ENCODE peak calls at places on chromosomes 1 and 21, in eight cellular contexts. One of them, this sample, is unnamed.

GRCh38 chr1:77538956-77539509 is 143.4 kb downstream of the ZZZ3 start:
- DNase-seq in left lung: peak
- DNase-seq in neuronal stem cell: no peak
- DNase-seq in mesenchymal stem cell: peak
- DNase-seq in lung: no peak
- DNase-seq in right cardiac atrium: no peak
- DNase-seq in fibroblast of lung: peak
- DNase-seq in hepatocyte: peak
- DNase-seq in this sample: no peak

GRCh38 chr1:183913556-183913955 is 108.6 kb downstream of the RGL1 start:
- DNase-seq in left lung: no peak
- DNase-seq in neuronal stem cell: no peak
- DNase-seq in mesenchymal stem cell: no peak
- DNase-seq in lung: no peak
- DNase-seq in right cardiac atrium: no peak
- DNase-seq in fibroblast of lung: no peak
- DNase-seq in hepatocyte: no peak
- DNase-seq in this sample: no peak

GRCh38 chr1:21736876-21737275 is 46.1 kb downstream of the USP48 start:
- DNase-seq in left lung: no peak
- DNase-seq in neuronal stem cell: no peak
- DNase-seq in mesenchymal stem cell: no peak
- DNase-seq in lung: no peak
- DNase-seq in right cardiac atrium: no peak
- DNase-seq in fibroblast of lung: no peak
- DNase-seq in hepatocyte: no peak
- DNase-seq in this sample: no peak

GRCh38 chr1:171792656-171793055 is 11.2 kb downstream of the METTL13 start:
- DNase-seq in left lung: no peak
- DNase-seq in neuronal stem cell: no peak
- DNase-seq in mesenchymal stem cell: no peak
- DNase-seq in lung: no peak
- DNase-seq in right cardiac atrium: no peak
- DNase-seq in fibroblast of lung: no peak
- DNase-seq in hepatocyte: no peak
- DNase-seq in this sample: no peak

GRCh38 chr1:234186037-234186688 is 187.1 kb upstream of the COA6 start:
- DNase-seq in left lung: no peak
- DNase-seq in neuronal stem cell: no peak
- DNase-seq in mesenchymal stem cell: no peak
- DNase-seq in lung: no peak
- DNase-seq in right cardiac atrium: no peak
- DNase-seq in fibroblast of lung: peak
- DNase-seq in hepatocyte: peak
- DNase-seq in this sample: no peak

GRCh38 chr1:187985145-187985896 is 1156.6 kb downstream of the PLA2G4A start:
- DNase-seq in left lung: no peak
- DNase-seq in neuronal stem cell: no peak
- DNase-seq in mesenchymal stem cell: peak
- DNase-seq in lung: no peak
- DNase-seq in right cardiac atrium: no peak
- DNase-seq in fibroblast of lung: no peak
- DNase-seq in hepatocyte: no peak
- DNase-seq in this sample: no peak

GRCh38 chr1:117828206-117828605 is 101.2 kb downstream of the GDAP2 start:
- DNase-seq in left lung: no peak
- DNase-seq in neuronal stem cell: no peak
- DNase-seq in mesenchymal stem cell: peak
- DNase-seq in lung: no peak
- DNase-seq in right cardiac atrium: peak
- DNase-seq in fibroblast of lung: peak
- DNase-seq in hepatocyte: peak
- DNase-seq in this sample: no peak

GRCh38 chr21:43913928-43914327 is 48.9 kb downstream of the AGPAT3 start:
- DNase-seq in left lung: no peak
- DNase-seq in neuronal stem cell: no peak
- DNase-seq in mesenchymal stem cell: peak
- DNase-seq in lung: no peak
- DNase-seq in right cardiac atrium: no peak
- DNase-seq in fibroblast of lung: peak
- DNase-seq in hepatocyte: no peak
- DNase-seq in this sample: no peak

GRCh38 chr1:15937706-15938168 is 38.2 kb downstream of the ZBTB17 start:
- DNase-seq in left lung: no peak
- DNase-seq in neuronal stem cell: no peak
- DNase-seq in mesenchymal stem cell: peak
- DNase-seq in lung: no peak
- DNase-seq in right cardiac atrium: no peak
- DNase-seq in fibroblast of lung: no peak
- DNase-seq in hepatocyte: no peak
- DNase-seq in this sample: peak

GRCh38 chr1:91897016-91897415 is 11.1 kb upstream of the TGFBR3 start:
- DNase-seq in left lung: no peak
- DNase-seq in neuronal stem cell: no peak
- DNase-seq in mesenchymal stem cell: no peak
- DNase-seq in lung: no peak
- DNase-seq in right cardiac atrium: no peak
- DNase-seq in fibroblast of lung: no peak
- DNase-seq in hepatocyte: no peak
- DNase-seq in this sample: no peak

GRCh38 chr21:18249542-18250152 is 5.0 kb downstream of the CHODL start:
- DNase-seq in left lung: no peak
- DNase-seq in neuronal stem cell: no peak
- DNase-seq in mesenchymal stem cell: peak
- DNase-seq in lung: no peak
- DNase-seq in right cardiac atrium: no peak
- DNase-seq in fibroblast of lung: no peak
- DNase-seq in hepatocyte: no peak
- DNase-seq in this sample: no peak

GRCh38 chr1:64861611-64862010 is 104.7 kb downstream of the JAK1 start:
- DNase-seq in left lung: peak
- DNase-seq in neuronal stem cell: peak
- DNase-seq in mesenchymal stem cell: peak
- DNase-seq in lung: peak
- DNase-seq in right cardiac atrium: no peak
- DNase-seq in fibroblast of lung: peak
- DNase-seq in hepatocyte: peak
- DNase-seq in this sample: peak

GRCh38 chr1:210291088-210291487 is 37.6 kb upstream of the HHAT start:
- DNase-seq in left lung: no peak
- DNase-seq in neuronal stem cell: no peak
- DNase-seq in mesenchymal stem cell: no peak
- DNase-seq in lung: no peak
- DNase-seq in right cardiac atrium: no peak
- DNase-seq in fibroblast of lung: no peak
- DNase-seq in hepatocyte: no peak
- DNase-seq in this sample: no peak

GRCh38 chr1:15178571-15179484 is 25.3 kb downstream of the TMEM51 start:
- DNase-seq in left lung: no peak
- DNase-seq in neuronal stem cell: no peak
- DNase-seq in mesenchymal stem cell: peak
- DNase-seq in lung: no peak
- DNase-seq in right cardiac atrium: no peak
- DNase-seq in fibroblast of lung: peak
- DNase-seq in hepatocyte: peak
- DNase-seq in this sample: no peak

GRCh38 chr1:176696109-176696508 is 233.1 kb downstream of the PAPPA2 start:
- DNase-seq in left lung: peak
- DNase-seq in neuronal stem cell: no peak
- DNase-seq in mesenchymal stem cell: peak
- DNase-seq in lung: no peak
- DNase-seq in right cardiac atrium: no peak
- DNase-seq in fibroblast of lung: peak
- DNase-seq in hepatocyte: peak
- DNase-seq in this sample: no peak

GRCh38 chr1:167650266-167651160 is 20.5 kb downstream of the RCSD1 start:
- DNase-seq in left lung: no peak
- DNase-seq in neuronal stem cell: no peak
- DNase-seq in mesenchymal stem cell: no peak
- DNase-seq in lung: no peak
- DNase-seq in right cardiac atrium: peak
- DNase-seq in fibroblast of lung: no peak
- DNase-seq in hepatocyte: no peak
- DNase-seq in this sample: no peak
- H3K27ac ChIP-seq in left lung: no peak
- H3K27ac ChIP-seq in neuronal stem cell: no peak
- H3K27ac ChIP-seq in mesenchymal stem cell: no peak
- H3K27ac ChIP-seq in lung: peak
- H3K27ac ChIP-seq in right cardiac atrium: peak
- H3K27ac ChIP-seq in fibroblast of lung: no peak
- H3K27ac ChIP-seq in hepatocyte: no peak
- H3K27ac ChIP-seq in this sample: peak

DNA sequence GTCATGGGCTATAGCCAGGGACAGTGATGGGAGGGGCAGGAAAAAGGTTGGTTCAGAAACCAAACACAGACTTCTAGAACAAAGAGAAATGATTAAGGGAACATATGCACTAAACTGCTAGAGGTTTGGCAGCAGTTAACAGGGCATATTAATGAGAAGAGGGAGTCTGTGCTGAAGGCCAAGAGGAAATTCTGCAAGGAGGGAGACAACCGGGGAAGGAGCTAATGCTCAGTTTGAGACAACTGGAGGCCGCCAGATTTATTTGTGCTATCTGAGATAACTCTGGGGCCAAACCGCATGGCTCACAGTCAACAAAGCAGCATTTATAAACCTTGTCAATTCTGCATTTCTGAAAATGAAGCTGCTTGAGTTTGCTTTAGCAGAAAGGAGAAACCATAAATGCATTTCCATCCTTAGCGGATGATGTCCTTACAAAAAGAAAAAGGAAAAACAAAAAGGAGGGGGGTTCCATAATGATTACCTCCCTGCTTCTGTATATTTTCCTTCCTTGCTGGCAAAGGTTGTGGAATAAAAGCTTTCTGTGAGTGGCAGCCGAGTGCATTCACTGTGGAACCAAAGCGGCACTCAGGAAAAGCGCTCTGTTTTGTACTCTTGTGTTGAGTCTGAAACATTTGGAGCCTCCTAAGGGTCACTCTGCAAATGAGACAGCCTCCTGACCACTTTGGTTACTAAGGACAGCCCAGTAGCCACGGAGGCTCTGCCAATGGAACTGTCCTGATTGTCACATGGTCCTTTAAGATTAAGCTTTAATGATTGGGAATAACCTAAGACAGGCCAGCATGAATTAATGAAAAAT is 70.3 kb downstream of the SIM2 start:
- DNase-seq in left lung: no peak
- DNase-seq in neuronal stem cell: no peak
- DNase-seq in mesenchymal stem cell: no peak
- DNase-seq in lung: no peak
- DNase-seq in right cardiac atrium: no peak
- DNase-seq in fibroblast of lung: peak
- DNase-seq in hepatocyte: no peak
- DNase-seq in this sample: no peak
- H3K27ac ChIP-seq in left lung: no peak
- H3K27ac ChIP-seq in neuronal stem cell: no peak
- H3K27ac ChIP-seq in mesenchymal stem cell: no peak
- H3K27ac ChIP-seq in lung: no peak
- H3K27ac ChIP-seq in right cardiac atrium: no peak
- H3K27ac ChIP-seq in fibroblast of lung: no peak
- H3K27ac ChIP-seq in hepatocyte: peak
- H3K27ac ChIP-seq in this sample: no peak

GRCh38 chr1:92931691-92932090 is 29.6 kb downstream of the DIPK1A start:
- DNase-seq in left lung: no peak
- DNase-seq in neuronal stem cell: no peak
- DNase-seq in mesenchymal stem cell: no peak
- DNase-seq in lung: no peak
- DNase-seq in right cardiac atrium: no peak
- DNase-seq in fibroblast of lung: no peak
- DNase-seq in hepatocyte: no peak
- DNase-seq in this sample: no peak

GRCh38 chr1:92927870-92928269 is 33.4 kb downstream of the DIPK1A start:
- DNase-seq in left lung: no peak
- DNase-seq in neuronal stem cell: no peak
- DNase-seq in mesenchymal stem cell: no peak
- DNase-seq in lung: no peak
- DNase-seq in right cardiac atrium: no peak
- DNase-seq in fibroblast of lung: no peak
- DNase-seq in hepatocyte: no peak
- DNase-seq in this sample: no peak

GRCh38 chr1:92933459-92933858 is 27.8 kb downstream of the DIPK1A start:
- DNase-seq in left lung: no peak
- DNase-seq in neuronal stem cell: no peak
- DNase-seq in mesenchymal stem cell: no peak
- DNase-seq in lung: no peak
- DNase-seq in right cardiac atrium: no peak
- DNase-seq in fibroblast of lung: no peak
- DNase-seq in hepatocyte: no peak
- DNase-seq in this sample: no peak

GRCh38 chr1:92926873-92927272 is 34.4 kb downstream of the DIPK1A start:
- DNase-seq in left lung: no peak
- DNase-seq in neuronal stem cell: no peak
- DNase-seq in mesenchymal stem cell: no peak
- DNase-seq in lung: no peak
- DNase-seq in right cardiac atrium: no peak
- DNase-seq in fibroblast of lung: no peak
- DNase-seq in hepatocyte: no peak
- DNase-seq in this sample: no peak

GRCh38 chr1:92929461-92929860 is 31.8 kb downstream of the DIPK1A start:
- DNase-seq in left lung: no peak
- DNase-seq in neuronal stem cell: no peak
- DNase-seq in mesenchymal stem cell: no peak
- DNase-seq in lung: no peak
- DNase-seq in right cardiac atrium: no peak
- DNase-seq in fibroblast of lung: no peak
- DNase-seq in hepatocyte: no peak
- DNase-seq in this sample: no peak
- H3K27ac ChIP-seq in left lung: no peak
- H3K27ac ChIP-seq in neuronal stem cell: no peak
- H3K27ac ChIP-seq in mesenchymal stem cell: no peak
- H3K27ac ChIP-seq in lung: no peak
- H3K27ac ChIP-seq in right cardiac atrium: no peak
- H3K27ac ChIP-seq in fibroblast of lung: no peak
- H3K27ac ChIP-seq in hepatocyte: no peak
- H3K27ac ChIP-seq in this sample: no peak

GRCh38 chr1:230204852-230205251 is 137.8 kb downstream of the GALNT2 start:
- DNase-seq in left lung: peak
- DNase-seq in neuronal stem cell: no peak
- DNase-seq in mesenchymal stem cell: no peak
- DNase-seq in lung: peak
- DNase-seq in right cardiac atrium: no peak
- DNase-seq in fibroblast of lung: peak
- DNase-seq in hepatocyte: no peak
- DNase-seq in this sample: peak

GRCh38 chr1:230207598-230207997 is 140.6 kb downstream of the GALNT2 start:
- DNase-seq in left lung: no peak
- DNase-seq in neuronal stem cell: no peak
- DNase-seq in mesenchymal stem cell: no peak
- DNase-seq in lung: no peak
- DNase-seq in right cardiac atrium: no peak
- DNase-seq in fibroblast of lung: no peak
- DNase-seq in hepatocyte: no peak
- DNase-seq in this sample: no peak

GRCh38 chr1:230208619-230209261 is 141.7 kb downstream of the GALNT2 start:
- DNase-seq in left lung: no peak
- DNase-seq in neuronal stem cell: no peak
- DNase-seq in mesenchymal stem cell: no peak
- DNase-seq in lung: no peak
- DNase-seq in right cardiac atrium: no peak
- DNase-seq in fibroblast of lung: no peak
- DNase-seq in hepatocyte: no peak
- DNase-seq in this sample: no peak

GRCh38 chr1:230206976-230207375 is 139.9 kb downstream of the GALNT2 start:
- DNase-seq in left lung: no peak
- DNase-seq in neuronal stem cell: no peak
- DNase-seq in mesenchymal stem cell: no peak
- DNase-seq in lung: no peak
- DNase-seq in right cardiac atrium: no peak
- DNase-seq in fibroblast of lung: no peak
- DNase-seq in hepatocyte: no peak
- DNase-seq in this sample: no peak

GRCh38 chr1:230205719-230206198 is 138.7 kb downstream of the GALNT2 start:
- DNase-seq in left lung: no peak
- DNase-seq in neuronal stem cell: no peak
- DNase-seq in mesenchymal stem cell: peak
- DNase-seq in lung: peak
- DNase-seq in right cardiac atrium: no peak
- DNase-seq in fibroblast of lung: no peak
- DNase-seq in hepatocyte: no peak
- DNase-seq in this sample: peak
- H3K27ac ChIP-seq in left lung: peak
- H3K27ac ChIP-seq in neuronal stem cell: no peak
- H3K27ac ChIP-seq in mesenchymal stem cell: no peak
- H3K27ac ChIP-seq in lung: peak
- H3K27ac ChIP-seq in right cardiac atrium: peak
- H3K27ac ChIP-seq in fibroblast of lung: no peak
- H3K27ac ChIP-seq in hepatocyte: no peak
- H3K27ac ChIP-seq in this sample: peak

This sample was measured in stomach.